ENCODE peak calls at places on chromosomes 4 and X, in six cellular contexts. T is dermis microvascular lymphatic vessel endothelial cell, B is neural crest cell, O is DMS79 treated with DMSO at 0.1 percent for 48 hours, S is NCI-H1092, Q is heart right ventricle. G is an unnamed sample.

GRCh38 chr4:150126201-150126879 is 48.1 kb downstream of the DCLK2 start:
- DNase-seq in T (no peak), B (no peak), O (no peak), S (no peak), Q (peak), G (no peak)

GRCh38 chrX:118773782-118774181 is 46.4 kb downstream of the IL13RA1 start:
- DNase-seq in T (no peak), B (no peak), O (peak), S (no peak), Q (no peak), G (no peak)

GRCh38 chr4:30256105-30256828 is 463.9 kb upstream of the PCDH7 start:
- DNase-seq in T (no peak), B (no peak), O (no peak), S (no peak), Q (no peak), G (peak)

GRCh38 chr4:10371869-10372471 is 85.3 kb downstream of the ZNF518B start:
- DNase-seq in T (no peak), B (no peak), O (no peak), S (no peak), Q (no peak), G (no peak)

GRCh38 chrX:105017641-105018040 is 202.9 kb downstream of the TEX13A start:
- DNase-seq in T (no peak), B (no peak), O (no peak), S (no peak), Q (no peak), G (no peak)

GRCh38 chr4:102826105-102826889 is 1.1 kb downstream of the UBE2D3 start:
- DNase-seq in T (no peak), B (no peak), O (no peak), S (no peak), Q (no peak), G (no peak)

GRCh38 chr4:147628415-147628814 is 11.2 kb downstream of the TMEM184C start:
- DNase-seq in T (no peak), B (no peak), O (no peak), S (no peak), Q (no peak), G (no peak)

GRCh38 chr4:38634047-38634759 is 29.8 kb upstream of the KLF3 start:
- DNase-seq in T (peak), B (no peak), O (no peak), S (no peak), Q (no peak), G (no peak)

GRCh38 chrX:2159393-2159792 is 341.4 kb downstream of the DHRSX start:
- DNase-seq in T (no peak), B (no peak), O (no peak), S (no peak), Q (no peak), G (no peak)

GRCh38 chr4:56164921-56165320 is 216.2 kb downstream of the CEP135 start:
- DNase-seq in T (no peak), B (no peak), O (no peak), S (no peak), Q (no peak), G (no peak)

GRCh38 chrX:76802698-76803097 is 375.2 kb downstream of the MAGEE1 start:
- DNase-seq in T (peak), B (no peak), O (no peak), S (no peak), Q (no peak), G (no peak)

GRCh38 chrX:103171353-103171752 is 43.6 kb upstream of the BEX4 start:
- DNase-seq in T (no peak), B (no peak), O (no peak), S (no peak), Q (no peak), G (no peak)

GRCh38 chrX:49071877-49072711 is 1.7 kb downstream of the PRAF2 start:
- DNase-seq in T (no peak), B (no peak), O (peak), S (no peak), Q (peak), G (no peak)

GRCh38 chr4:16684083-16684482 is 214.4 kb downstream of the LDB2 start:
- DNase-seq in T (peak), B (no peak), O (no peak), S (no peak), Q (peak), G (no peak)

GRCh38 chr4:120874792-120875774 is 47.4 kb downstream of the PRDM5 start:
- DNase-seq in T (no peak), B (no peak), O (no peak), S (no peak), Q (no peak), G (no peak)

GRCh38 chr4:57094482-57095223 is 15.5 kb downstream of the IGFBP7 start:
- DNase-seq in T (no peak), B (no peak), O (no peak), S (no peak), Q (no peak), G (no peak)

GRCh38 chrX:11531226-11531625 is 134.5 kb downstream of the ARHGAP6 start:
- DNase-seq in T (no peak), B (no peak), O (no peak), S (no peak), Q (no peak), G (no peak)

GRCh38 chr4:107037188-107037587 is 1.1 kb upstream of the DKK2 start:
- DNase-seq in T (no peak), B (peak), O (no peak), S (no peak), Q (no peak), G (no peak)

GRCh38 chrX:129665916-129666644 is 11.3 kb upstream of the APLN start:
- DNase-seq in T (peak), B (no peak), O (no peak), S (no peak), Q (no peak), G (no peak)

GRCh38 chr4:88569944-88570455 is 22.3 kb upstream of the HERC3 start:
- DNase-seq in T (no peak), B (no peak), O (no peak), S (no peak), Q (no peak), G (no peak)

GRCh38 chr4:129428454-129428853 is 332.5 kb downstream of the C4orf33 start:
- DNase-seq in T (no peak), B (no peak), O (peak), S (peak), Q (no peak), G (no peak)

GRCh38 chrX:37371578-37371981 is 22.4 kb downstream of the PRRG1 start:
- DNase-seq in T (no peak), B (no peak), O (no peak), S (no peak), Q (peak), G (no peak)

GRCh38 chrX:120291211-120291610 is 20.1 kb downstream of the TMEM255A start:
- DNase-seq in T (no peak), B (no peak), O (no peak), S (no peak), Q (no peak), G (no peak)

GRCh38 chr4:154004859-154005520 is 216.1 kb upstream of the SFRP2 start:
- DNase-seq in T (no peak), B (no peak), O (no peak), S (no peak), Q (no peak), G (no peak)

GRCh38 chr4:139420652-139421051 is 33.3 kb upstream of the RAB33B start:
- DNase-seq in T (no peak), B (no peak), O (no peak), S (no peak), Q (no peak), G (no peak)

GRCh38 chr4:81442479-81443085 is 29.1 kb downstream of the RASGEF1B start:
- DNase-seq in T (no peak), B (no peak), O (no peak), S (no peak), Q (no peak), G (no peak)

GRCh38 chr4:31518796-31519250 is 798.7 kb downstream of the PCDH7 start:
- DNase-seq in T (no peak), B (no peak), O (no peak), S (no peak), Q (no peak), G (no peak)

GRCh38 chr4:152299553-152299952 is 236.3 kb downstream of the FBXW7 start:
- DNase-seq in T (no peak), B (no peak), O (no peak), S (no peak), Q (no peak), G (no peak)

GRCh38 chr4:55574252-55574651 is 17.8 kb downstream of the PDCL2 start:
- DNase-seq in T (no peak), B (no peak), O (no peak), S (no peak), Q (no peak), G (no peak)

GRCh38 chr4:118883861-118884260 is 4.8 kb upstream of the SYNPO2 start:
- DNase-seq in T (no peak), B (no peak), O (no peak), S (no peak), Q (no peak), G (no peak)

GRCh38 chr4:40212674-40213504 is 16.1 kb downstream of the RHOH start:
- DNase-seq in T (no peak), B (no peak), O (no peak), S (no peak), Q (no peak), G (no peak)

GRCh38 chr4:120139392-120139791 is 72.7 kb upstream of the MAD2L1 start:
- DNase-seq in T (no peak), B (no peak), O (no peak), S (no peak), Q (no peak), G (no peak)

GRCh38 chrX:7072856-7073255 is 74.7 kb upstream of the STS start:
- DNase-seq in T (no peak), B (no peak), O (no peak), S (no peak), Q (no peak), G (no peak)

GRCh38 chr4:38621004-38621684 is 42.9 kb upstream of the KLF3 start:
- DNase-seq in T (no peak), B (no peak), O (peak), S (no peak), Q (no peak), G (no peak)